ENCODE peak calls at places on chromosomes 13 and 19, in nine cellular contexts. T, M, C, I, S, Y, J, E and N are unnamed samples.

GRCh38 chr13:109840201-109840892 is 54.0 kb upstream of the IRS2 start:
- DNase-seq in T (no peak), M (peak), C (no peak), I (no peak), S (peak), Y (no peak), J (no peak), E (no peak), N (no peak)

GRCh38 chr19:17931532-17932191 is 1.2 kb upstream of the CCDC124 start:
- DNase-seq in T (no peak), M (peak), C (no peak), I (no peak), S (peak), Y (no peak), J (no peak), E (no peak), N (no peak)

GRCh38 chr19:7395360-7395781 is 46.6 kb downstream of the ARHGEF18 start:
- DNase-seq in T (no peak), M (no peak), C (no peak), I (no peak), S (no peak), Y (peak), J (no peak), E (no peak), N (no peak)

GRCh38 chr19:42091300-42092266 is 15.6 kb downstream of the ZNF574 start:
- DNase-seq in T (no peak), M (no peak), C (no peak), I (no peak), S (no peak), Y (no peak), J (peak), E (no peak), N (no peak)

GRCh38 chr19:24141612-24142011 is 54.6 kb downstream of the ZNF254 start:
- DNase-seq in T (no peak), M (no peak), C (no peak), I (no peak), S (no peak), Y (no peak), J (no peak), E (no peak), N (no peak)

GRCh38 chr13:19818223-19818842 is 35.6 kb upstream of the PSPC1 start:
- DNase-seq in T (no peak), M (peak), C (peak), I (peak), S (peak), Y (peak), J (no peak), E (peak), N (no peak)

GRCh38 chr19:40805258-40805868 is 6.4 kb downstream of the EGLN2 start:
- DNase-seq in T (no peak), M (no peak), C (no peak), I (no peak), S (no peak), Y (no peak), J (no peak), E (no peak), N (peak)

GRCh38 chr13:45451282-45451681 is 13.5 kb upstream of the COG3 start:
- DNase-seq in T (no peak), M (no peak), C (no peak), I (no peak), S (no peak), Y (no peak), J (no peak), E (no peak), N (no peak)

GRCh38 chr19:13974073-13974472 is 21.8 kb downstream of the DCAF15 start:
- DNase-seq in T (no peak), M (peak), C (no peak), I (no peak), S (peak), Y (peak), J (no peak), E (no peak), N (no peak)

GRCh38 chr19:55525289-55526101 is 11.4 kb downstream of the SBK2 start:
- DNase-seq in T (no peak), M (peak), C (no peak), I (no peak), S (no peak), Y (no peak), J (no peak), E (no peak), N (no peak)

GRCh38 chr13:27770809-27771208 is 21.5 kb upstream of the GSX1 start:
- DNase-seq in T (no peak), M (peak), C (no peak), I (no peak), S (no peak), Y (peak), J (no peak), E (no peak), N (no peak)

GRCh38 chr19:49929611-49930482 is 543 bp upstream of the NUP62 start:
- DNase-seq in T (peak), M (peak), C (peak), I (peak), S (peak), Y (peak), J (peak), E (peak), N (peak)

GRCh38 chr19:39411006-39411831 is 1.2 kb upstream of the PLEKHG2 start:
- DNase-seq in T (no peak), M (no peak), C (no peak), I (no peak), S (no peak), Y (no peak), J (peak), E (peak), N (peak)

GRCh38 chr19:35915508-35915907 is 7.4 kb upstream of the TYROBP start:
- DNase-seq in T (no peak), M (no peak), C (no peak), I (no peak), S (no peak), Y (no peak), J (no peak), E (no peak), N (no peak)

GRCh38 chr19:14689598-14690503 is at the start of gene ZNF333:
- DNase-seq in T (peak), M (peak), C (peak), I (peak), S (peak), Y (peak), J (peak), E (peak), N (peak)

GRCh38 chr13:97743946-97744345 is 209.5 kb upstream of the IPO5 start:
- DNase-seq in T (no peak), M (no peak), C (no peak), I (no peak), S (no peak), Y (no peak), J (no peak), E (no peak), N (no peak)

GRCh38 chr13:34748078-34748477 is 194.0 kb upstream of the NBEA start:
- DNase-seq in T (no peak), M (no peak), C (no peak), I (no peak), S (no peak), Y (no peak), J (peak), E (no peak), N (no peak)